ENCODE peak calls at places on chromosomes 1 and 21, in seven cellular contexts. One of them, this sample, is unnamed.
A peak's percentile ranks its signal among the peaks of the same experiment; 100 is the strongest.

GRCh38 chr1:97348599-97349265 is 572.1 kb downstream of the DPYD start:
- DNase-seq in stimulated activated CD4-positive, alpha-beta T cell treated with anti-CD3 and anti-CD28 coated beads, Interleukin-1b, Interleukin-23, amount 100 ng/mL, for 4 hours: no peak
- DNase-seq in EL: no peak
- DNase-seq in NCI-H1694: no peak
- DNase-seq in AG08396: no peak
- DNase-seq in GM10248: no peak
- DNase-seq in NCI-H146: no peak
- DNase-seq in this sample: no peak

GRCh38 chr1:11295905-11296304 is 22.9 kb downstream of the UBIAD1 start:
- DNase-seq in stimulated activated CD4-positive, alpha-beta T cell treated with anti-CD3 and anti-CD28 coated beads, Interleukin-1b, Interleukin-23, amount 100 ng/mL, for 4 hours: no peak
- DNase-seq in EL: no peak
- DNase-seq in NCI-H1694: no peak
- DNase-seq in AG08396: no peak
- DNase-seq in GM10248: no peak
- DNase-seq in NCI-H146: no peak
- DNase-seq in this sample: no peak

GRCh38 chr1:40341509-40342380 is 24.7 kb upstream of the COL9A2 start:
- DNase-seq in stimulated activated CD4-positive, alpha-beta T cell treated with anti-CD3 and anti-CD28 coated beads, Interleukin-1b, Interleukin-23, amount 100 ng/mL, for 4 hours: no peak
- DNase-seq in EL: peak; percentile 12
- DNase-seq in NCI-H1694: no peak
- DNase-seq in AG08396: no peak
- DNase-seq in GM10248: no peak
- DNase-seq in NCI-H146: no peak
- DNase-seq in this sample: no peak

GRCh38 chr1:178310685-178311105 is 186.1 kb downstream of the CLEC20A start:
- DNase-seq in stimulated activated CD4-positive, alpha-beta T cell treated with anti-CD3 and anti-CD28 coated beads, Interleukin-1b, Interleukin-23, amount 100 ng/mL, for 4 hours: no peak
- DNase-seq in EL: peak; percentile 74
- DNase-seq in NCI-H1694: peak; percentile 86
- DNase-seq in AG08396: peak; percentile 63
- DNase-seq in GM10248: peak; percentile 32
- DNase-seq in NCI-H146: peak; percentile 73
- DNase-seq in this sample: peak; percentile 82

GRCh38 chr1:160363010-160363409 is 3.9 kb upstream of the NHLH1 start:
- DNase-seq in stimulated activated CD4-positive, alpha-beta T cell treated with anti-CD3 and anti-CD28 coated beads, Interleukin-1b, Interleukin-23, amount 100 ng/mL, for 4 hours: no peak
- DNase-seq in EL: no peak
- DNase-seq in NCI-H1694: no peak
- DNase-seq in AG08396: no peak
- DNase-seq in GM10248: no peak
- DNase-seq in NCI-H146: no peak
- DNase-seq in this sample: peak; percentile 60

GRCh38 chr1:181397841-181398240 is 85.5 kb upstream of the CACNA1E start:
- DNase-seq in stimulated activated CD4-positive, alpha-beta T cell treated with anti-CD3 and anti-CD28 coated beads, Interleukin-1b, Interleukin-23, amount 100 ng/mL, for 4 hours: no peak
- DNase-seq in EL: no peak
- DNase-seq in NCI-H1694: peak; percentile 53
- DNase-seq in AG08396: no peak
- DNase-seq in GM10248: peak; percentile 54
- DNase-seq in NCI-H146: peak; percentile 80
- DNase-seq in this sample: peak; percentile 13

GRCh38 chr1:177346960-177347359 is 176.2 kb downstream of the BRINP2 start:
- DNase-seq in stimulated activated CD4-positive, alpha-beta T cell treated with anti-CD3 and anti-CD28 coated beads, Interleukin-1b, Interleukin-23, amount 100 ng/mL, for 4 hours: no peak
- DNase-seq in EL: no peak
- DNase-seq in NCI-H1694: no peak
- DNase-seq in AG08396: no peak
- DNase-seq in GM10248: no peak
- DNase-seq in NCI-H146: no peak
- DNase-seq in this sample: no peak

GRCh38 chr1:223153177-223154119 is 10.4 kb upstream of the TLR5 start:
- DNase-seq in stimulated activated CD4-positive, alpha-beta T cell treated with anti-CD3 and anti-CD28 coated beads, Interleukin-1b, Interleukin-23, amount 100 ng/mL, for 4 hours: no peak
- DNase-seq in EL: peak; percentile 67
- DNase-seq in NCI-H1694: no peak
- DNase-seq in AG08396: no peak
- DNase-seq in GM10248: no peak
- DNase-seq in NCI-H146: no peak
- DNase-seq in this sample: no peak

GRCh38 chr1:3501856-3502665 is 47.6 kb downstream of the ARHGEF16 start:
- DNase-seq in stimulated activated CD4-positive, alpha-beta T cell treated with anti-CD3 and anti-CD28 coated beads, Interleukin-1b, Interleukin-23, amount 100 ng/mL, for 4 hours: no peak
- DNase-seq in EL: peak; percentile 31
- DNase-seq in NCI-H1694: no peak
- DNase-seq in AG08396: peak; percentile 76
- DNase-seq in GM10248: peak; percentile 74
- DNase-seq in NCI-H146: peak; percentile 12
- DNase-seq in this sample: no peak

GRCh38 chr21:42698730-42699129 is 45.3 kb downstream of the PDE9A start:
- DNase-seq in stimulated activated CD4-positive, alpha-beta T cell treated with anti-CD3 and anti-CD28 coated beads, Interleukin-1b, Interleukin-23, amount 100 ng/mL, for 4 hours: no peak
- DNase-seq in EL: no peak
- DNase-seq in NCI-H1694: no peak
- DNase-seq in AG08396: no peak
- DNase-seq in GM10248: no peak
- DNase-seq in NCI-H146: no peak
- DNase-seq in this sample: no peak

GRCh38 chr1:972726-973458 is 6.6 kb downstream of the PLEKHN1 start:
- DNase-seq in stimulated activated CD4-positive, alpha-beta T cell treated with anti-CD3 and anti-CD28 coated beads, Interleukin-1b, Interleukin-23, amount 100 ng/mL, for 4 hours: no peak
- DNase-seq in EL: no peak
- DNase-seq in NCI-H1694: no peak
- DNase-seq in AG08396: no peak
- DNase-seq in GM10248: no peak
- DNase-seq in NCI-H146: no peak
- DNase-seq in this sample: no peak

GRCh38 chr1:113086551-113086950 is 13.6 kb downstream of the LRIG2 start:
- DNase-seq in stimulated activated CD4-positive, alpha-beta T cell treated with anti-CD3 and anti-CD28 coated beads, Interleukin-1b, Interleukin-23, amount 100 ng/mL, for 4 hours: no peak
- DNase-seq in EL: no peak
- DNase-seq in NCI-H1694: no peak
- DNase-seq in AG08396: no peak
- DNase-seq in GM10248: no peak
- DNase-seq in NCI-H146: no peak
- DNase-seq in this sample: no peak

GRCh38 chr1:223748773-223749733 is 36.7 kb downstream of the CAPN2 start:
- DNase-seq in stimulated activated CD4-positive, alpha-beta T cell treated with anti-CD3 and anti-CD28 coated beads, Interleukin-1b, Interleukin-23, amount 100 ng/mL, for 4 hours: peak; percentile 65
- DNase-seq in EL: peak; percentile 50
- DNase-seq in NCI-H1694: peak; percentile 15
- DNase-seq in AG08396: peak; percentile 80
- DNase-seq in GM10248: peak; percentile 78
- DNase-seq in NCI-H146: no peak
- DNase-seq in this sample: peak; percentile 60

GRCh38 chr1:224406216-224406615 is 28.4 kb downstream of the WDR26 start:
- DNase-seq in stimulated activated CD4-positive, alpha-beta T cell treated with anti-CD3 and anti-CD28 coated beads, Interleukin-1b, Interleukin-23, amount 100 ng/mL, for 4 hours: no peak
- DNase-seq in EL: peak; percentile 56
- DNase-seq in NCI-H1694: no peak
- DNase-seq in AG08396: no peak
- DNase-seq in GM10248: no peak
- DNase-seq in NCI-H146: no peak
- DNase-seq in this sample: no peak

GRCh38 chr1:208069317-208069716 is 158.4 kb upstream of the CD34 start:
- DNase-seq in stimulated activated CD4-positive, alpha-beta T cell treated with anti-CD3 and anti-CD28 coated beads, Interleukin-1b, Interleukin-23, amount 100 ng/mL, for 4 hours: no peak
- DNase-seq in EL: no peak
- DNase-seq in NCI-H1694: peak; percentile 84
- DNase-seq in AG08396: no peak
- DNase-seq in GM10248: no peak
- DNase-seq in NCI-H146: peak; percentile 80
- DNase-seq in this sample: no peak

GRCh38 chr1:42323551-42323950 is 11.5 kb downstream of the FOXJ3 start:
- DNase-seq in stimulated activated CD4-positive, alpha-beta T cell treated with anti-CD3 and anti-CD28 coated beads, Interleukin-1b, Interleukin-23, amount 100 ng/mL, for 4 hours: no peak
- DNase-seq in EL: no peak
- DNase-seq in NCI-H1694: no peak
- DNase-seq in AG08396: no peak
- DNase-seq in GM10248: no peak
- DNase-seq in NCI-H146: no peak
- DNase-seq in this sample: no peak

GRCh38 chr1:73593379-73593778 is 604.6 kb downstream of the LRRIQ3 start:
- DNase-seq in stimulated activated CD4-positive, alpha-beta T cell treated with anti-CD3 and anti-CD28 coated beads, Interleukin-1b, Interleukin-23, amount 100 ng/mL, for 4 hours: no peak
- DNase-seq in EL: peak; percentile 52
- DNase-seq in NCI-H1694: no peak
- DNase-seq in AG08396: peak; percentile 1
- DNase-seq in GM10248: no peak
- DNase-seq in NCI-H146: no peak
- DNase-seq in this sample: no peak

GRCh38 chr1:246769306-246769705 is 45.1 kb downstream of the SCCPDH start:
- DNase-seq in stimulated activated CD4-positive, alpha-beta T cell treated with anti-CD3 and anti-CD28 coated beads, Interleukin-1b, Interleukin-23, amount 100 ng/mL, for 4 hours: no peak
- DNase-seq in EL: peak; percentile 78
- DNase-seq in NCI-H1694: no peak
- DNase-seq in AG08396: peak; percentile 83
- DNase-seq in GM10248: no peak
- DNase-seq in NCI-H146: no peak
- DNase-seq in this sample: no peak

GRCh38 chr1:80448081-80448480 is 1352.7 kb upstream of the ADGRL2 start:
- DNase-seq in stimulated activated CD4-positive, alpha-beta T cell treated with anti-CD3 and anti-CD28 coated beads, Interleukin-1b, Interleukin-23, amount 100 ng/mL, for 4 hours: no peak
- DNase-seq in EL: no peak
- DNase-seq in NCI-H1694: no peak
- DNase-seq in AG08396: no peak
- DNase-seq in GM10248: no peak
- DNase-seq in NCI-H146: no peak
- DNase-seq in this sample: no peak

GRCh38 chr21:33261635-33262034 is 4.5 kb upstream of the IL10RB start:
- DNase-seq in stimulated activated CD4-positive, alpha-beta T cell treated with anti-CD3 and anti-CD28 coated beads, Interleukin-1b, Interleukin-23, amount 100 ng/mL, for 4 hours: no peak
- DNase-seq in EL: peak; percentile 68
- DNase-seq in NCI-H1694: no peak
- DNase-seq in AG08396: no peak
- DNase-seq in GM10248: no peak
- DNase-seq in NCI-H146: no peak
- DNase-seq in this sample: no peak

GRCh38 chr1:174775621-174776020 is 224.1 kb upstream of the CACYBP start:
- DNase-seq in stimulated activated CD4-positive, alpha-beta T cell treated with anti-CD3 and anti-CD28 coated beads, Interleukin-1b, Interleukin-23, amount 100 ng/mL, for 4 hours: no peak
- DNase-seq in EL: peak; percentile 33
- DNase-seq in NCI-H1694: no peak
- DNase-seq in AG08396: no peak
- DNase-seq in GM10248: no peak
- DNase-seq in NCI-H146: no peak
- DNase-seq in this sample: no peak

GRCh38 chr1:150566589-150567340 is 12.6 kb downstream of the MCL1 start:
- DNase-seq in stimulated activated CD4-positive, alpha-beta T cell treated with anti-CD3 and anti-CD28 coated beads, Interleukin-1b, Interleukin-23, amount 100 ng/mL, for 4 hours: no peak
- DNase-seq in EL: no peak
- DNase-seq in NCI-H1694: no peak
- DNase-seq in AG08396: no peak
- DNase-seq in GM10248: no peak
- DNase-seq in NCI-H146: no peak
- DNase-seq in this sample: no peak